ENCODE peak calls at places on chromosomes 6 and 20, in seven cellular contexts. G is GM12892, V is HepG2, I is SK-N-SH, N is GM12891, S is H1, M is GM12878. O is an unnamed sample.
A peak's percentile ranks its signal among the peaks of the same experiment; 100 is the strongest.

GRCh38 chr6:8944548-8944947 is 509.2 kb upstream of the SLC35B3 start:
- DNase-seq in G (no peak), V (no peak), I (no peak), N (no peak), S (no peak), M (no peak), O (no peak)

GRCh38 chr6:78810698-78811097 is 56.7 kb upstream of the IRAK1BP1 start:
- DNase-seq in G (no peak), V (no peak), I (no peak), N (no peak), S (no peak), M (no peak), O (no peak)

GRCh38 chr6:47135772-47136171 is 93.6 kb upstream of the ADGRF1 start:
- DNase-seq in G (no peak), V (peak; percentile 97), I (no peak), N (no peak), S (no peak), M (no peak), O (peak; percentile 44)

GRCh38 chr6:121857551-121857950 is 422.1 kb downstream of the GJA1 start:
- DNase-seq in G (no peak), V (no peak), I (no peak), N (no peak), S (no peak), M (no peak), O (no peak)

GRCh38 chr6:169106176-169106575 is 147.5 kb downstream of the THBS2 start:
- DNase-seq in G (no peak), V (no peak), I (no peak), N (no peak), S (no peak), M (no peak), O (no peak)

GRCh38 chr6:21595265-21595950 is 1.9 kb downstream of the SOX4 start:
- DNase-seq in G (peak; percentile 40), V (no peak), I (peak; percentile 34), N (peak; percentile 36), S (no peak), M (no peak), O (no peak)

GRCh38 chr20:53934421-53935352 is 135.7 kb downstream of the BCAS1 start:
- DNase-seq in G (no peak), V (no peak), I (no peak), N (no peak), S (no peak), M (no peak), O (peak; percentile 65)

GRCh38 chr6:132712366-132712765 is 1.5 kb downstream of the VNN1 start:
- DNase-seq in G (no peak), V (no peak), I (no peak), N (no peak), S (no peak), M (no peak), O (no peak)

GRCh38 chr20:61173267-61173666 is 78.8 kb upstream of the CDH4 start:
- DNase-seq in G (no peak), V (no peak), I (no peak), N (no peak), S (no peak), M (no peak), O (no peak)

GRCh38 chr20:61205769-61206168 is 46.3 kb upstream of the CDH4 start:
- DNase-seq in G (no peak), V (no peak), I (no peak), N (no peak), S (no peak), M (no peak), O (no peak)

GRCh38 chr6:162857321-162857720 is 129.5 kb downstream of the PACRG start:
- DNase-seq in G (no peak), V (no peak), I (no peak), N (no peak), S (no peak), M (no peak), O (no peak)

GRCh38 chr20:31693987-31694661 is 28.5 kb downstream of the BCL2L1 start:
- DNase-seq in G (no peak), V (no peak), I (no peak), N (no peak), S (peak; percentile 52), M (no peak), O (peak; percentile 83)

GRCh38 chr6:39029156-39030011 is 19.2 kb upstream of the GLP1R start:
- DNase-seq in G (no peak), V (peak; percentile 22), I (peak; percentile 69), N (peak; percentile 49), S (peak; percentile 93), M (no peak), O (peak; percentile 66)

GRCh38 chr20:22575087-22575721 is 9.2 kb downstream of the FOXA2 start:
- DNase-seq in G (no peak), V (peak; percentile 23), I (no peak), N (no peak), S (peak; percentile 50), M (no peak), O (no peak)

GRCh38 chr6:112096901-112097300 is 9.5 kb downstream of the FAM229B start:
- DNase-seq in G (no peak), V (no peak), I (no peak), N (no peak), S (no peak), M (no peak), O (no peak)

GRCh38 chr20:14612389-14612788 is 275.0 kb upstream of the FLRT3 start:
- DNase-seq in G (no peak), V (no peak), I (no peak), N (no peak), S (no peak), M (no peak), O (no peak)

GRCh38 chr20:14604143-14604542 is 266.7 kb upstream of the FLRT3 start:
- DNase-seq in G (no peak), V (no peak), I (no peak), N (no peak), S (no peak), M (no peak), O (no peak)

GRCh38 chr20:14609328-14610221 is 272.2 kb upstream of the FLRT3 start:
- DNase-seq in G (no peak), V (peak; percentile 73), I (no peak), N (no peak), S (no peak), M (no peak), O (no peak)
- TF ChIP-seq TAF1 in G (no peak), V (no peak), I (no peak), N (no peak), S (no peak), M (no peak), O (no peak)

DNA sequence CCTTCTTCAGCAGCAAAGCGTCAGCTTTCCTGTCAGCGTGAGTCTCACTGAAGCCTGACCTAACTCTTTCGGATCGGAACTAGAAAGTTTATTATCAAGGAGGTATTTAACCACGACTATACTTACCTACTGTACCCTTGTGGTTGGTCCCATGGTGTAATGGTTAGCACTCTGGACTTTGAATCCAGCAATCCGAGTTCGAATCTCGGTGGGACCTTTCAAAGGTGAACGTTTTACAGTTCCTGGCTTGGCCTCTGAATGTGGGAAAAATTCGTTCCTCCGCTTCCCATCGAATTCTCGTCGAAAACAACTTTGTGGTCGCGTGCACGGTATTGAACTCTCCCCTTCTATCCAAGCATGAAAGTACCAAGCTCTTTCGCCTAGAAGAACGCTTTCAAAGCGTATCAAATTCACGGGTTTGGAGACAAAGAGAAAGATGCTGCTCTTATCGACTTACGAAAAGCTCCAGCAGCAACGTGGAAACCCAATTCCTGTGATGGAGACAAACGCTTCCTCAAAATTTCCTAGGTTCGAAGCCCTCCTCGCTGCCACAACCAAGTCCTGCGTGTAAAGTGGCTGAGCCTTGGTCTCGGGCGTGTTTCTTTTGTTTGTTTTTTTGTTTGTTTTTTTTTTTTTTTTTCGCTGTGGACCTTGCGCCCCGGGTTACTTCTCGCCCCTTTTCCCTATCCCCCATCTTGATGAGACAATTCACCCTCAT is 63.7 kb downstream of the GPX5 start:
- DNase-seq in G (no peak), V (peak; percentile 95), I (peak; percentile 28), N (no peak), S (peak; percentile 90), M (peak; percentile 70), O (no peak)
- TF ChIP-seq TAF1 in G (no peak), V (no peak), I (no peak), N (no peak), S (peak; percentile 50), M (no peak), O (no peak)

GRCh38 chr6:53043626-53044025 is 21.6 kb upstream of the FBXO9 start:
- DNase-seq in G (no peak), V (no peak), I (no peak), N (no peak), S (no peak), M (no peak), O (no peak)
- TF ChIP-seq TAF1 in G (no peak), V (no peak), I (no peak), N (no peak), S (no peak), M (no peak), O (no peak)

GRCh38 chr6:158164564-158164963 is 3.5 kb downstream of the SERAC1 start:
- DNase-seq in G (no peak), V (no peak), I (no peak), N (no peak), S (no peak), M (no peak), O (no peak)
- TF ChIP-seq TAF1 in G (no peak), V (no peak), I (no peak), N (no peak), S (no peak), M (no peak), O (no peak)

DNA sequence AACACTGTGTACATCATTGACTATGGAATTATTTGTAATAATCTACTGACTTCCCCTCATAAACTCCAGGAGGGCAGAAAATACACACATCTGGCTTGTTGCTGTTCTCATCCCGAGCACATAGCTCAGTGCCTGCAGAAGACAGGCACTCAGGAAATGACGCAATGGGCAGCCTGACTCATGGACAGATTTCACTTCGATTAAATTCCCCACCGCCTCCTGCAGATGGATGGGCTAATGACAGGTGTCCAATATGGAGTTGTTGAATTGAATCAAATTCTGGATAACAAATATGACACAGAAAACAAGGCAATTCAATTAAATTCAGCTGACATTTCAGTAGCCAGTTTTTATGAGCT is 9.1 kb downstream of the ANKRD60 start:
- DNase-seq in G (no peak), V (no peak), I (no peak), N (no peak), S (no peak), M (no peak), O (no peak)
- TF ChIP-seq TAF1 in G (no peak), V (no peak), I (no peak), N (no peak), S (no peak), M (no peak), O (no peak)

DNA sequence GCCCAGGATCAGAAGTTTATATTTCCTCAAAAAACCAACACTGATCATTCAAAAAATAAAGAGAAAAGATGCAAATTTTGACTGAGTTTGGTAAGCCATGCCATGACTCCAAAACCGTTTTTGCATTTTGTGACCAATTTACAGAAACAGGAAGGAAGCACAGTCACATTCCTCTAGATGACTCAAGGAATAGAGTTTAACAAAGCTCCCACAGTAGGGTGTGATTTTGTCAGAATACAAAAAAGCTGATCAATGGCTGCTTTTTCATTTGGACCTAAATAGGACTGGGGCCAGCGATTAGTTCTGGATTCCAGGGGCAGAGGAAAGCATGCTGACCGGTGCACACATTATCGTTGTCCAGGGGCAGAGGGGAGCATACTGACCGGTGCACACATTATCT is 179.4 kb upstream of the AFDN start:
- DNase-seq in G (no peak), V (no peak), I (no peak), N (no peak), S (no peak), M (no peak), O (no peak)
- TF ChIP-seq TAF1 in G (no peak), V (no peak), I (no peak), N (no peak), S (no peak), M (no peak), O (no peak)